ENCODE peak calls at places on chromosome X, in eight cellular contexts. One of them, this sample, is unnamed.

GRCh38 chrX:10450229-10450958 is 170.0 kb downstream of the MID1 start:
- DNase-seq in amygdala: no peak
- DNase-seq in ovary: no peak
- DNase-seq in progenitor cell of endocrine pancreas: no peak
- DNase-seq in LNCaP clone FGC: no peak
- DNase-seq in astrocyte of the spinal cord: peak
- DNase-seq in ureter: no peak
- DNase-seq in RWPE1: peak
- DNase-seq in this sample: peak

GRCh38 chrX:110847334-110847733 is 51.7 kb upstream of the CHRDL1 start:
- DNase-seq in amygdala: no peak
- DNase-seq in ovary: no peak
- DNase-seq in progenitor cell of endocrine pancreas: peak
- DNase-seq in LNCaP clone FGC: peak
- DNase-seq in astrocyte of the spinal cord: peak
- DNase-seq in ureter: no peak
- DNase-seq in RWPE1: peak
- DNase-seq in this sample: peak

GRCh38 chrX:115494133-115494532 is 66.8 kb upstream of the PLS3 start:
- DNase-seq in amygdala: no peak
- DNase-seq in ovary: no peak
- DNase-seq in progenitor cell of endocrine pancreas: no peak
- DNase-seq in LNCaP clone FGC: no peak
- DNase-seq in astrocyte of the spinal cord: no peak
- DNase-seq in ureter: no peak
- DNase-seq in RWPE1: no peak
- DNase-seq in this sample: no peak

GRCh38 chrX:72100051-72100755 is 31.5 kb downstream of the RTL5 start:
- DNase-seq in amygdala: no peak
- DNase-seq in ovary: no peak
- DNase-seq in progenitor cell of endocrine pancreas: no peak
- DNase-seq in LNCaP clone FGC: no peak
- DNase-seq in astrocyte of the spinal cord: no peak
- DNase-seq in ureter: no peak
- DNase-seq in RWPE1: no peak
- DNase-seq in this sample: no peak

GRCh38 chrX:55033429-55033828 is 2.7 kb upstream of the ALAS2 start:
- DNase-seq in amygdala: no peak
- DNase-seq in ovary: no peak
- DNase-seq in progenitor cell of endocrine pancreas: no peak
- DNase-seq in LNCaP clone FGC: no peak
- DNase-seq in astrocyte of the spinal cord: no peak
- DNase-seq in ureter: no peak
- DNase-seq in RWPE1: no peak
- DNase-seq in this sample: no peak

GRCh38 chrX:46653482-46653881 is 79.9 kb downstream of the CHST7 start:
- DNase-seq in amygdala: no peak
- DNase-seq in ovary: no peak
- DNase-seq in progenitor cell of endocrine pancreas: no peak
- DNase-seq in LNCaP clone FGC: no peak
- DNase-seq in astrocyte of the spinal cord: no peak
- DNase-seq in ureter: no peak
- DNase-seq in RWPE1: no peak
- DNase-seq in this sample: peak

GRCh38 chrX:128781506-128781905 is 729.3 kb upstream of the ACTRT1 start:
- DNase-seq in amygdala: no peak
- DNase-seq in ovary: no peak
- DNase-seq in progenitor cell of endocrine pancreas: no peak
- DNase-seq in LNCaP clone FGC: peak
- DNase-seq in astrocyte of the spinal cord: no peak
- DNase-seq in ureter: no peak
- DNase-seq in RWPE1: peak
- DNase-seq in this sample: no peak

GRCh38 chrX:104854790-104855340 is 288.9 kb downstream of the IL1RAPL2 start:
- DNase-seq in amygdala: no peak
- DNase-seq in ovary: no peak
- DNase-seq in progenitor cell of endocrine pancreas: no peak
- DNase-seq in LNCaP clone FGC: no peak
- DNase-seq in astrocyte of the spinal cord: peak
- DNase-seq in ureter: no peak
- DNase-seq in RWPE1: no peak
- DNase-seq in this sample: peak

GRCh38 chrX:111646515-111646914 is 34.5 kb upstream of the ALG13 start:
- DNase-seq in amygdala: no peak
- DNase-seq in ovary: no peak
- DNase-seq in progenitor cell of endocrine pancreas: no peak
- DNase-seq in LNCaP clone FGC: no peak
- DNase-seq in astrocyte of the spinal cord: no peak
- DNase-seq in ureter: no peak
- DNase-seq in RWPE1: no peak
- DNase-seq in this sample: no peak

GRCh38 chrX:7904557-7904956 is 22.7 kb downstream of the PNPLA4 start:
- DNase-seq in amygdala: no peak
- DNase-seq in ovary: no peak
- DNase-seq in progenitor cell of endocrine pancreas: no peak
- DNase-seq in LNCaP clone FGC: no peak
- DNase-seq in astrocyte of the spinal cord: peak
- DNase-seq in ureter: no peak
- DNase-seq in RWPE1: no peak
- DNase-seq in this sample: peak

GRCh38 chrX:1582686-1583437 is 8.5 kb upstream of the AKAP17A start:
- DNase-seq in amygdala: no peak
- DNase-seq in ovary: no peak
- DNase-seq in progenitor cell of endocrine pancreas: no peak
- DNase-seq in LNCaP clone FGC: no peak
- DNase-seq in astrocyte of the spinal cord: no peak
- DNase-seq in ureter: peak
- DNase-seq in RWPE1: peak
- DNase-seq in this sample: peak

GRCh38 chrX:30751497-30751896 is 98.3 kb downstream of the GK start:
- DNase-seq in amygdala: no peak
- DNase-seq in ovary: no peak
- DNase-seq in progenitor cell of endocrine pancreas: no peak
- DNase-seq in LNCaP clone FGC: no peak
- DNase-seq in astrocyte of the spinal cord: no peak
- DNase-seq in ureter: no peak
- DNase-seq in RWPE1: no peak
- DNase-seq in this sample: no peak

GRCh38 chrX:13263560-13264251 is 56.1 kb downstream of the ATXN3L start:
- DNase-seq in amygdala: no peak
- DNase-seq in ovary: no peak
- DNase-seq in progenitor cell of endocrine pancreas: no peak
- DNase-seq in LNCaP clone FGC: no peak
- DNase-seq in astrocyte of the spinal cord: no peak
- DNase-seq in ureter: no peak
- DNase-seq in RWPE1: no peak
- DNase-seq in this sample: no peak

GRCh38 chrX:17654116-17654515 is 83.2 kb upstream of the SCML1 start:
- DNase-seq in amygdala: no peak
- DNase-seq in ovary: no peak
- DNase-seq in progenitor cell of endocrine pancreas: no peak
- DNase-seq in LNCaP clone FGC: no peak
- DNase-seq in astrocyte of the spinal cord: no peak
- DNase-seq in ureter: no peak
- DNase-seq in RWPE1: no peak
- DNase-seq in this sample: no peak

This sample was measured in fibroblast of pulmonary artery.